ENCODE peak calls at places on chromosome 10, in four cellular contexts. A is BJ; Q is heart right ventricle; G is stimulated activated CD8-positive, alpha-beta memory T cell treated with anti-CD3 and anti-CD28 coated beads, Interleukin-7, amount 100 ng/mL, for 24 hours. F is an unnamed sample.
A peak's percentile ranks its signal among the peaks of the same experiment; 100 is the strongest.

GRCh38 chr10:48623607-48624132 is 18.8 kb upstream of the ARHGAP22 start:
- DNase-seq in Q (no peak), A (no peak), G (no peak), F (no peak)

GRCh38 chr10:14374745-14375445 is 44.2 kb upstream of the FRMD4A start:
- DNase-seq in A (peak; percentile 54), G (no peak), Q (no peak), F (no peak)

GRCh38 chr10:12748186-12748585 is 253.3 kb downstream of the CCDC3 start:
- DNase-seq in Q (no peak), G (no peak), A (no peak), F (no peak)

GRCh38 chr10:132162021-132162531 is 24.7 kb upstream of the DPYSL4 start:
- DNase-seq in A (no peak), Q (no peak), G (no peak), F (no peak)

GRCh38 chr10:490891-491571 is 198.4 kb downstream of the DIP2C start:
- DNase-seq in G (no peak), A (peak; percentile 51), Q (peak; percentile 50), F (peak; percentile 61)

GRCh38 chr10:103278862-103279298 is 1.9 kb downstream of the INA start:
- DNase-seq in A (no peak), Q (peak; percentile 54), G (peak; percentile 21), F (no peak)

GRCh38 chr10:124010563-124011131 is 82.8 kb downstream of the CHST15 start:
- DNase-seq in A (no peak), G (no peak), Q (no peak), F (no peak)

GRCh38 chr10:96124230-96125141 is 5.6 kb upstream of the ZNF518A start:
- DNase-seq in A (no peak), Q (no peak), G (no peak), F (no peak)

GRCh38 chr10:15167411-15168295 is 840 bp downstream of the NMT2 start:
- DNase-seq in G (no peak), Q (peak; percentile 47), A (no peak), F (no peak)

GRCh38 chr10:113055458-113055857 is 105.4 kb downstream of the TCF7L2 start:
- DNase-seq in Q (no peak), A (no peak), G (no peak), F (no peak)

GRCh38 chr10:61937631-61938284 is 36.3 kb downstream of the ARID5B start:
- DNase-seq in A (no peak), G (no peak), Q (no peak), F (peak; percentile 20)

GRCh38 chr10:131747791-131748190 is 153.0 kb upstream of the PPP2R2D start:
- DNase-seq in A (no peak), G (no peak), Q (no peak), F (no peak)

GRCh38 chr10:122740640-122741039 is 41.0 kb upstream of the C10orf120 start:
- DNase-seq in G (no peak), Q (no peak), A (no peak), F (no peak)

GRCh38 chr10:69769395-69769989 is 32.2 kb upstream of the COL13A1 start:
- DNase-seq in G (no peak), A (peak; percentile 55), Q (no peak), F (peak; percentile 43)

GRCh38 chr10:85145966-85146365 is 817.6 kb downstream of the CCSER2 start:
- DNase-seq in A (no peak), Q (no peak), G (no peak), F (no peak)

F was measured in AG09309.